ENCODE peak calls at places on chromosomes 6 and 20, in nine cellular contexts. Q is activated CD8-positive, alpha-beta T cell treated with anti-CD3 and anti-CD28 coated beads for 36 hours; K is skeletal muscle cell; D is iPS DF 19.7; F is HTR-8/SVneo; S is COR-L47; H is ureter; R is HEK293T; N is ELF-1. Y is an unnamed sample.

GRCh38 chr20:11041396-11041795 is 367.6 kb upstream of the JAG1 start:
- DNase-seq in Q (no peak), K (no peak), D (no peak), F (no peak), S (no peak), H (no peak), R (no peak), N (no peak), Y (no peak)

GRCh38 chr20:21665687-21666446 is 39.6 kb upstream of the PAX1 start:
- DNase-seq in Q (no peak), K (no peak), D (no peak), F (no peak), S (no peak), H (no peak), R (no peak), N (no peak), Y (no peak)

GRCh38 chr6:44225579-44226325 is 2.4 kb downstream of the SLC29A1 start:
- DNase-seq in Q (no peak), K (no peak), D (no peak), F (no peak), S (peak; percentile 40), H (no peak), R (no peak), N (no peak), Y (no peak)

GRCh38 chr6:125022391-125022989 is 60.3 kb downstream of the RNF217 start:
- DNase-seq in Q (no peak), K (no peak), D (no peak), F (no peak), S (no peak), H (no peak), R (no peak), N (no peak), Y (no peak)

GRCh38 chr20:46549188-46549967 is 1.1 kb downstream of the OCSTAMP start:
- DNase-seq in Q (no peak), K (no peak), D (no peak), F (no peak), S (no peak), H (no peak), R (no peak), N (no peak), Y (no peak)

GRCh38 chr6:144194293-144194828 is 44.0 kb downstream of the STX11 start:
- DNase-seq in Q (no peak), K (no peak), D (no peak), F (no peak), S (no peak), H (no peak), R (no peak), N (no peak), Y (no peak)

GRCh38 chr6:56079761-56080540 is 167.4 kb downstream of the COL21A1 start:
- DNase-seq in Q (no peak), K (no peak), D (no peak), F (no peak), S (no peak), H (no peak), R (no peak), N (no peak), Y (no peak)

GRCh38 chr20:34938466-34939163 is 17.0 kb downstream of the GSS start:
- DNase-seq in Q (no peak), K (no peak), D (no peak), F (no peak), S (peak; percentile 10), H (no peak), R (no peak), N (no peak), Y (peak; percentile 67)

GRCh38 chr20:17161661-17162410 is 65.0 kb upstream of the PCSK2 start:
- DNase-seq in Q (no peak), K (no peak), D (no peak), F (no peak), S (no peak), H (no peak), R (no peak), N (no peak), Y (no peak)

GRCh38 chr20:58598271-58599015 is 52.6 kb upstream of the STX16 start:
- DNase-seq in Q (no peak), K (no peak), D (no peak), F (no peak), S (no peak), H (peak; percentile 51), R (no peak), N (no peak), Y (no peak)

GRCh38 chr20:31910071-31910803 is 39.8 kb downstream of the TTLL9 start:
- DNase-seq in Q (no peak), K (no peak), D (no peak), F (no peak), S (no peak), H (no peak), R (no peak), N (no peak), Y (peak; percentile 59)

GRCh38 chr20:4006640-4007039 is 8.7 kb downstream of the RNF24 start:
- DNase-seq in Q (no peak), K (no peak), D (no peak), F (no peak), S (no peak), H (no peak), R (peak; percentile 9), N (peak; percentile 18), Y (no peak)

GRCh38 chr6:79607000-79607399 is 24.1 kb upstream of the SH3BGRL2 start:
- DNase-seq in Q (no peak), K (no peak), D (no peak), F (no peak), S (no peak), H (no peak), R (no peak), N (no peak), Y (no peak)

GRCh38 chr6:30071081-30071818 is 4.3 kb downstream of the PPP1R11 start:
- DNase-seq in Q (no peak), K (no peak), D (no peak), F (no peak), S (no peak), H (no peak), R (no peak), N (peak; percentile 69), Y (no peak)

GRCh38 chr20:48735112-48735511 is 92.7 kb downstream of the PREX1 start:
- DNase-seq in Q (no peak), K (no peak), D (no peak), F (no peak), S (no peak), H (no peak), R (no peak), N (no peak), Y (no peak)

Y was measured in RWPE2.